ENCODE peak calls at places on chromosomes 13 and 19, in five cellular contexts. One of them, this sample, is unnamed.

GRCh38 chr19:10961763-10962536 is 1.1 kb downstream of the SMARCA4 start:
- DNase-seq in heart right ventricle: no peak
- DNase-seq in CD8-positive, alpha-beta T cell: no peak
- DNase-seq in EH: peak; percentile 29
- DNase-seq in T-helper 1 cell: no peak
- DNase-seq in this sample: no peak

GRCh38 chr13:30726192-30726591 is 9.2 kb upstream of the ALOX5AP start:
- DNase-seq in CD8-positive, alpha-beta T cell: no peak
- DNase-seq in EH: peak; percentile 56
- DNase-seq in heart right ventricle: no peak
- DNase-seq in T-helper 1 cell: no peak
- DNase-seq in this sample: no peak

GRCh38 chr19:22144394-22144793 is 52.4 kb downstream of the ZNF676 start:
- DNase-seq in CD8-positive, alpha-beta T cell: no peak
- DNase-seq in T-helper 1 cell: no peak
- DNase-seq in heart right ventricle: no peak
- DNase-seq in EH: no peak
- DNase-seq in this sample: no peak

GRCh38 chr13:60482012-60482411 is 85.0 kb downstream of the TDRD3 start:
- DNase-seq in EH: no peak
- DNase-seq in T-helper 1 cell: no peak
- DNase-seq in heart right ventricle: no peak
- DNase-seq in CD8-positive, alpha-beta T cell: no peak
- DNase-seq in this sample: no peak

GRCh38 chr19:46944918-46945628 is 74.6 kb upstream of the NPAS1 start:
- DNase-seq in heart right ventricle: peak; percentile 86
- DNase-seq in CD8-positive, alpha-beta T cell: no peak
- DNase-seq in EH: peak; percentile 88
- DNase-seq in T-helper 1 cell: no peak
- DNase-seq in this sample: peak; percentile 48

GRCh38 chr13:67736646-67737420 is 506.7 kb upstream of the PCDH9 start:
- DNase-seq in heart right ventricle: no peak
- DNase-seq in CD8-positive, alpha-beta T cell: no peak
- DNase-seq in T-helper 1 cell: no peak
- DNase-seq in EH: no peak
- DNase-seq in this sample: no peak

GRCh38 chr19:45096700-45097099 is 3.7 kb downstream of the PPP1R37 start:
- DNase-seq in CD8-positive, alpha-beta T cell: no peak
- DNase-seq in heart right ventricle: no peak
- DNase-seq in T-helper 1 cell: no peak
- DNase-seq in EH: no peak
- DNase-seq in this sample: no peak

GRCh38 chr13:109918179-109918651 is 131.8 kb upstream of the IRS2 start:
- DNase-seq in heart right ventricle: no peak
- DNase-seq in T-helper 1 cell: no peak
- DNase-seq in CD8-positive, alpha-beta T cell: no peak
- DNase-seq in EH: peak; percentile 54
- DNase-seq in this sample: no peak

GRCh38 chr13:110125157-110125556 is 181.8 kb downstream of the COL4A1 start:
- DNase-seq in EH: no peak
- DNase-seq in CD8-positive, alpha-beta T cell: no peak
- DNase-seq in T-helper 1 cell: no peak
- DNase-seq in heart right ventricle: no peak
- DNase-seq in this sample: no peak

GRCh38 chr13:107590556-107590955 is 624.8 kb downstream of the LIG4 start:
- DNase-seq in T-helper 1 cell: no peak
- DNase-seq in EH: no peak
- DNase-seq in heart right ventricle: no peak
- DNase-seq in CD8-positive, alpha-beta T cell: no peak
- DNase-seq in this sample: no peak

GRCh38 chr19:45641274-45642105 is 2.3 kb upstream of the EML2 start:
- DNase-seq in T-helper 1 cell: peak; percentile 38
- DNase-seq in CD8-positive, alpha-beta T cell: peak; percentile 64
- DNase-seq in EH: peak; percentile 91
- DNase-seq in heart right ventricle: peak; percentile 80
- DNase-seq in this sample: peak; percentile 95

GRCh38 chr13:83085186-83085900 is 796.9 kb downstream of the SLITRK1 start:
- DNase-seq in T-helper 1 cell: no peak
- DNase-seq in EH: peak; percentile 68
- DNase-seq in heart right ventricle: no peak
- DNase-seq in CD8-positive, alpha-beta T cell: no peak
- DNase-seq in this sample: no peak

GRCh38 chr13:51541809-51542258 is 42.4 kb upstream of the WDFY2 start:
- DNase-seq in CD8-positive, alpha-beta T cell: no peak
- DNase-seq in heart right ventricle: no peak
- DNase-seq in T-helper 1 cell: no peak
- DNase-seq in EH: no peak
- DNase-seq in this sample: peak; percentile 50